ENCODE peak calls at places on chromosomes 13 and 19, in nine cellular contexts. O, Y, G, E, P, L, I, N and D are unnamed samples.

GRCh38 chr19:47186337-47187022 is 44.5 kb downstream of the BBC3 start:
- DNase-seq in O (no peak), Y (no peak), G (no peak), E (no peak), P (peak), L (peak), I (no peak), N (peak), D (no peak)

GRCh38 chr13:106052200-106052767 is 483.2 kb downstream of the EFNB2 start:
- DNase-seq in O (no peak), Y (no peak), G (no peak), E (no peak), P (no peak), L (no peak), I (no peak), N (no peak), D (no peak)

GRCh38 chr13:40445557-40445990 is 220.9 kb downstream of the FOXO1 start:
- DNase-seq in O (peak), Y (no peak), G (no peak), E (no peak), P (no peak), L (peak), I (peak), N (no peak), D (no peak)

GRCh38 chr19:4267101-4267900 is 11.8 kb upstream of the SHD start:
- DNase-seq in O (peak), Y (peak), G (peak), E (peak), P (peak), L (no peak), I (peak), N (peak), D (no peak)

GRCh38 chr13:87999141-87999765 is 328.1 kb downstream of the SLITRK5 start:
- DNase-seq in O (peak), Y (no peak), G (no peak), E (no peak), P (no peak), L (no peak), I (no peak), N (no peak), D (no peak)

GRCh38 chr19:2733930-2734588 is 5.8 kb downstream of the SLC39A3 start:
- DNase-seq in O (peak), Y (no peak), G (no peak), E (no peak), P (no peak), L (no peak), I (peak), N (no peak), D (no peak)

GRCh38 chr19:38018694-38019426 is 111.9 kb downstream of the SIPA1L3 start:
- DNase-seq in O (no peak), Y (no peak), G (no peak), E (no peak), P (no peak), L (no peak), I (no peak), N (no peak), D (no peak)

GRCh38 chr13:107210216-107211010 is 642.5 kb upstream of the ARGLU1 start:
- DNase-seq in O (no peak), Y (peak), G (no peak), E (no peak), P (no peak), L (no peak), I (no peak), N (no peak), D (no peak)

GRCh38 chr19:33274663-33275558 is 27.4 kb downstream of the CEBPA start:
- DNase-seq in O (no peak), Y (no peak), G (no peak), E (no peak), P (no peak), L (no peak), I (no peak), N (no peak), D (no peak)